ENCODE peak calls at places on chromosomes 7 and 10, in four cellular contexts. U, Z, M and P are unnamed samples.

GRCh38 chr7:3280445-3280844 is 20.6 kb upstream of the SDK1 start:
- DNase-seq in M (no peak), Z (no peak), U (no peak), P (no peak)

GRCh38 chr10:6211341-6212265 is 8.9 kb downstream of the PFKFB3 start:
- DNase-seq in Z (peak), M (peak), U (no peak), P (no peak)

GRCh38 chr10:12237265-12238220 is 41.6 kb downstream of the CDC123 start:
- DNase-seq in U (no peak), Z (no peak), M (no peak), P (no peak)

GRCh38 chr7:13411641-13412040 is 577.8 kb downstream of the ETV1 start:
- DNase-seq in M (no peak), U (no peak), Z (no peak), P (no peak)

GRCh38 chr10:124010563-124011131 is 82.8 kb downstream of the CHST15 start:
- DNase-seq in Z (peak), M (no peak), U (no peak), P (peak)

GRCh38 chr10:71077796-71078453 is 134.4 kb upstream of the UNC5B start:
- DNase-seq in U (no peak), Z (no peak), M (no peak), P (peak)

GRCh38 chr7:832292-832967 is at the start of gene SUN1:
- DNase-seq in M (peak), U (no peak), Z (no peak), P (no peak)

GRCh38 chr10:24882047-24882698 is 70.2 kb downstream of the PRTFDC1 start:
- DNase-seq in U (no peak), M (no peak), Z (no peak), P (peak)

GRCh38 chr10:48602401-48603135 is 2.3 kb downstream of the ARHGAP22 start:
- DNase-seq in Z (no peak), U (no peak), M (no peak), P (no peak)

GRCh38 chr10:101282937-101283336 is 53.7 kb upstream of the LBX1 start:
- DNase-seq in Z (no peak), M (no peak), U (no peak), P (no peak)

GRCh38 chr10:21100871-21101514 is 203.9 kb upstream of the NEBL start:
- DNase-seq in U (no peak), Z (no peak), M (no peak), P (no peak)

GRCh38 chr10:93600861-93601773 is at the start of gene RBP4:
- DNase-seq in Z (peak), U (no peak), M (peak), P (no peak)

GRCh38 chr7:78794101-78794500 is 659.4 kb downstream of the MAGI2 start:
- DNase-seq in U (no peak), Z (no peak), M (no peak), P (no peak)

GRCh38 chr10:15738237-15738928 is 18.7 kb upstream of the ITGA8 start:
- DNase-seq in Z (no peak), U (no peak), M (no peak), P (no peak)

GRCh38 chr10:8691498-8692017 is 637.1 kb downstream of the GATA3 start:
- DNase-seq in Z (no peak), U (no peak), M (no peak), P (no peak)

GRCh38 chr7:150966002-150966401 is 12.1 kb downstream of the KCNH2 start:
- DNase-seq in Z (no peak), U (peak), M (no peak), P (no peak)

GRCh38 chr10:124083740-124084397 is 9.5 kb downstream of the CHST15 start:
- DNase-seq in U (no peak), M (no peak), Z (no peak), P (no peak)

GRCh38 chr7:88306590-88307048 is at the start of gene STEAP4:
- DNase-seq in M (peak), Z (peak), U (no peak), P (peak)

GRCh38 chr10:125235093-125236069 is 75.0 kb upstream of the CTBP2 start:
- DNase-seq in M (no peak), U (no peak), Z (no peak), P (no peak)

GRCh38 chr7:118590107-118590506 is 365.6 kb downstream of the ANKRD7 start:
- DNase-seq in U (no peak), Z (no peak), M (no peak), P (no peak)

GRCh38 chr7:142878315-142878714 is 7.2 kb downstream of the TRPV6 start:
- DNase-seq in U (no peak), M (no peak), Z (no peak), P (no peak)

GRCh38 chr7:76225379-76225778 is 23.7 kb downstream of the SRRM3 start:
- DNase-seq in Z (no peak), U (peak), M (no peak), P (no peak)

GRCh38 chr10:97450828-97451227 is 4.9 kb downstream of the ZDHHC16 start:
- DNase-seq in M (no peak), U (no peak), Z (no peak), P (no peak)

GRCh38 chr7:108244110-108244509 is 113.9 kb upstream of the LAMB4 start:
- DNase-seq in M (peak), Z (no peak), U (no peak), P (no peak)

GRCh38 chr7:149310113-149310836 is 48.3 kb downstream of the ZNF783 start:
- DNase-seq in Z (no peak), U (peak), M (peak), P (no peak)

GRCh38 chr7:107201795-107202450 is 33.1 kb downstream of the HBP1 start:
- DNase-seq in U (peak), Z (no peak), M (peak), P (peak)

GRCh38 chr10:60073781-60074656 is 167.7 kb upstream of the CCDC6 start:
- DNase-seq in U (peak), M (no peak), Z (no peak), P (no peak)

GRCh38 chr10:60069311-60069710 is 163.0 kb upstream of the CCDC6 start:
- DNase-seq in Z (no peak), M (no peak), U (no peak), P (no peak)

DNA sequence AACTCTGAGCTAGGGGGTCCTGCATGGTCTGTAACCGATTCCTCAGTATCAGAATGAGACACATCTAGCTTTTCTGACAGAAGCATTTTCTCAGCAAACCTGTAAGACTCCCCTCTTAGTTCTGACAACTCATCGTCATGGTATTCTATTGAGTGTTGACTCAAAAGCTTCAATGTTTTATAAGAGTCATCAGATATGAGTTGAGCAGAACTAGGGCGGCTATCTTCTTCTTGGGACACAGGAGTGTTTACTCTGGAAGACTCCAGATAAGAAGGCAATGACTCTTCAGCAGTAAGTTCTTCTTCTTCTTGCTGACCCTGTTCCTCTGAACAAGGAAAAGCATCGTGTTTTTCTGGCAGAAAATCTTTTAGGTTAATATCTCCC is 167.0 kb upstream of the CCDC6 start:
- DNase-seq in M (no peak), Z (no peak), U (peak), P (no peak)
- TF ChIP-seq POLR2A in M (no peak), Z (no peak), U (no peak), P (no peak)

GRCh38 chr7:15367897-15368296 is 193.9 kb downstream of the AGMO start:
- DNase-seq in M (no peak), Z (no peak), U (no peak), P (no peak)
- TF ChIP-seq EP300 in M (no peak), Z (no peak), U (no peak), P (no peak)

GRCh38 chr10:99619090-99619800 is 994 bp downstream of the SLC25A28 start:
- DNase-seq in U (no peak), M (no peak), Z (no peak), P (no peak)

GRCh38 chr10:99621454-99622246 is 1.4 kb upstream of the SLC25A28 start:
- DNase-seq in M (no peak), Z (peak), U (peak), P (no peak)

GRCh38 chr10:99623919-99624318 is 3.7 kb upstream of the SLC25A28 start:
- DNase-seq in U (no peak), M (no peak), Z (no peak), P (no peak)

GRCh38 chr10:99619851-99620712 is at the start of gene SLC25A28:
- DNase-seq in Z (peak), U (peak), M (peak), P (peak)

DNA sequence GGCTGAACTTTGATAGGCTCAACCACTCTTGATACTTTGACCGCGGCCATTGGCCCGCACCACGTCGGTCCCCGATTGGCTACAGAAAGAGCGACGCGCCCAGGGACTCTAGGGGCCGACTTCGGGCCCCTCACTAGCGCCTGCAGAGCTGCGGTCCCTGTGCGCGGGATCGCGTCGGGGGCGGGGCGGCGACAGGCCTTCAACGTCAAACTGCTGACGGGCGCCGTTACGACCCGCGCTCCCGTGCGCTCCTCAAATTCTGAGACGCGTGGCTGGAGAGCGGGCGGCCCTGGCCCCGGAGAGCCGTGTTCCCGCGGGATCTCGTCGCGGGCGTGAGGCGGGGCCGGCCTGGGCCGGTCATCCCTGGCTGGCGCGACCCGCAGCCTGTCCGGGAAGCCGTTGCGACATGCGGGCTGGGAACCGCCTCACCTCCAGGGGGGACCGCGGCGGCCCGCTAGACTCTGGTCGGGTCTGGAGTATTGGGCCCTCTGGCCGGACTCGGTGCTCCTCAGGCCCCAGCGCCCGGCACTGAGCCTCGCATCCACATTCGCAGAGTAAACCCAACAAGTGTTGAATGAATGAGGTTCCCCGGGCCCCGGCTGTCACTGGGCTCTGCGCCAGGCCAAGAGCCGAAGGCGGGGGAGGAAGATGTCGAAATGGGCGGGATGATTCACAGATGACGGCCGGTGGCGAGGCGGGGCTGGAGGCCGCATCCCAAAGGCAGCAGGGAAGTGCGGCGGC is 644 bp upstream of the SLC25A28 start:
- DNase-seq in U (peak), Z (peak), M (peak), P (peak)
- TF ChIP-seq CTCF in U (no peak), Z (peak), M (no peak), P (no peak)

DNA sequence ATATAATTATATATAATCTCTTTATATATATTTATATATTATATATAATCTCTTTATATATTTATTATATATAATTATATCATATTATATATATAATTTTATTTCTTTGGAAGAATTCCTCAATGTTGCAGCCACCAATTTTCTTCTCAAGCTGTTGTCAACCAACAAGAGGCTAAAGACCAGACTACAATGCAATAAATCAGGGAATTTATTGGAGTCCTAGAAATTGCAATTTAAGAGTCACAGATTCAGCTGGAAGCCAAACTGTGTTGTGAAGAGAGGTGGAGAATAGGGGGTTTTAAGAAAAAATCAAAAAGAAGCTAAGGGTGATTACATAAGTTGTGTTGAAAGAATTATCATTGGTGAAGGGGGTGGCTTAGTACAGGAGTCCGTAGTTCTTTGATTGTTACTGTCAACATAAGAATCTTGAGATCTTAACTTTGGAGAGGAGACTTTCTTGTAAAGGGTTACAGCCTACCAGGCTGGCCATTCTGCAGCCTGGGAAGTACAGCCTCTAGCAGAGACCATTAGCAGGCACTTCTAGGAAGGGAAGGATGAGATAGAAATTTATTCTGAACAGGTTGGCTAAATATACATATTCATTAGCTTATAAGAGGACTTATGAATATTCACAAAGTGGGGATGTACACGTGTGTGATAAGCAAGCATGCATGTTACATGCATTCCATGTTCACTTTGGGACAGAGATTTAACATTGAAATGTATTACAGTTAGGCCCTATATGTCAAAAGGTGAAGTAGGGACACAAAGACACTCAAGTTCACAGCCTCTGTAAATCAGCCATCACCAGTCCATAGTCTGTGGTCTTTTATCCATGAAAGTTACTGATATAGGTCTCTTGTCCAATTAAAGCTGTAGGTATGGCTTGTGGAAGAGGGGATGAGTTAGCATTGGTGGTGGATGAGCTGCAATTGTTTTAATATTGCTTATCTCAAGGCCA is 8.3 kb upstream of the TMEM168 start:
- DNase-seq in M (no peak), Z (no peak), U (no peak), P (no peak)
- TF ChIP-seq POLR2A in M (no peak), Z (no peak), U (no peak), P (no peak)

GRCh38 chr10:95406651-95407280 is 116.0 kb upstream of the PDLIM1 start:
- DNase-seq in M (peak), Z (no peak), U (no peak), P (peak)
- TF ChIP-seq EP300 in M (no peak), Z (peak), U (no peak), P (peak)

GRCh38 chr7:134553976-134554375 is 5.1 kb downstream of the AKR1B15 start:
- DNase-seq in Z (no peak), U (no peak), M (peak), P (no peak)
- TF ChIP-seq CTCF in Z (no peak), U (peak), M (peak), P (no peak)

GRCh38 chr7:27108390-27109127 is 6.1 kb upstream of the HOXA2 start:
- DNase-seq in M (no peak), U (no peak), Z (peak), P (peak)
- TF ChIP-seq POLR2A in M (no peak), U (no peak), Z (peak), P (peak)

GRCh38 chr7:7223250-7223649 is 40.9 kb downstream of the C1GALT1 start:
- DNase-seq in U (no peak), M (no peak), Z (no peak), P (no peak)

GRCh38 chr7:7220821-7221220 is 38.5 kb downstream of the C1GALT1 start:
- DNase-seq in Z (no peak), M (no peak), U (no peak), P (no peak)

GRCh38 chr7:7226407-7226806 is 44.1 kb downstream of the C1GALT1 start:
- DNase-seq in U (no peak), M (no peak), Z (no peak), P (no peak)

GRCh38 chr7:7219216-7219615 is 36.9 kb downstream of the C1GALT1 start:
- DNase-seq in M (no peak), U (no peak), Z (no peak), P (no peak)

DNA sequence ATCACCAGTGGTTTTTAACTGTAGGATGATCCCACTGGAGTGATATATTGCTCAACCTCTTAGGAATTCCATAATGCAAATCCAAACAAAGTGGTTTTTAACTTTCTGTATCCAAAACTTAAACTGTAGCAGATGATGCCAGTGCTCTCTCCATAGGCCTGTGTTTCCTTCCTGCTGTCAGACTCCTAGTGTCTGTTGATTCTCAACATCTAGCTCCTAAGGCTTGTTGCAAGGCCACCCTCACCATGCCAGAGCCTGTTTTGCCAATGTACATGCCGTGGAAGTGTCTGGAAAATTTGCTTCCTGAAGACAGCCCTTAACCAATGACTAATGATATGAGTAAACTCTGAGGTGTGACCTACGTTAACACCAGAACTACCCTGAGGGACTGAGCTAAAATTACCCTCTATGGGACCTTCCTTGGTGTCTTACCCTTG is 39.3 kb downstream of the C1GALT1 start:
- DNase-seq in Z (no peak), U (peak), M (peak), P (no peak)
- TF ChIP-seq EP300 in Z (no peak), U (no peak), M (no peak), P (no peak)

DNA sequence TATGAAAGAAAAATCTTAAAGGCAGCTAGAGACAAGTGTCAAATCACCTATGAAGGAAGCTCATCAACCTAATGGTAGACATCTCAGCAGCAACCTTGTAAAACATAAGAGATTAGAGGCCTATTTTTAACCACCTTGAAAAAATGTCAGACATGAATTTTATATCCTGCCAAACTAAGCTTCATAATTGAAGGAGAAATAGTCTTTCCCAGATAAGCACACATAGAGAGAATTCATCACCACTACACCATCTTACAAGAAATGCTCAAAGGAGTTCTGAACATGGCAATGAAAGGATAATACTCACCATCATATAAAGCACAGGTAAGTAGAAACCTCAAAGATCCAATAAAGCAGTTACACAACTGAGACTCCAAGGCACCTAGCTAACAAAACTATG is 156.5 kb downstream of the ZEB1 start:
- DNase-seq in U (no peak), Z (no peak), M (peak), P (no peak)
- TF ChIP-seq CTCF in U (no peak), Z (no peak), M (no peak), P (no peak)